ENCODE peak calls at places on chromosomes 4 and X, in four cellular contexts. One of them, this sample, is unnamed.
A peak's percentile ranks its signal among the peaks of the same experiment; 100 is the strongest.

GRCh38 chr4:40305329-40306193 is 29.6 kb upstream of the CHRNA9 start:
- DNase-seq in endothelial cell: no peak
- DNase-seq in psoas muscle: no peak
- DNase-seq in tibial artery: peak; percentile 20
- DNase-seq in this sample: no peak

GRCh38 chr4:146490106-146490505 is 31.6 kb downstream of the SLC10A7 start:
- DNase-seq in endothelial cell: no peak
- DNase-seq in psoas muscle: no peak
- DNase-seq in tibial artery: no peak
- DNase-seq in this sample: no peak

GRCh38 chrX:140141444-140142029 is 176.2 kb upstream of the CXorf66 start:
- DNase-seq in endothelial cell: peak; percentile 51
- DNase-seq in psoas muscle: no peak
- DNase-seq in tibial artery: no peak
- DNase-seq in this sample: peak; percentile 23

GRCh38 chrX:19019996-19020395 is 36.1 kb upstream of the PHKA2 start:
- DNase-seq in endothelial cell: no peak
- DNase-seq in psoas muscle: no peak
- DNase-seq in tibial artery: no peak
- DNase-seq in this sample: no peak

GRCh38 chr4:168893807-168894206 is 116.2 kb downstream of the CBR4 start:
- DNase-seq in endothelial cell: no peak
- DNase-seq in psoas muscle: no peak
- DNase-seq in tibial artery: no peak
- DNase-seq in this sample: no peak

GRCh38 chrX:56726609-56727008 is 2.4 kb upstream of the NBDY start:
- DNase-seq in endothelial cell: no peak
- DNase-seq in psoas muscle: no peak
- DNase-seq in tibial artery: no peak
- DNase-seq in this sample: no peak

GRCh38 chr4:61299316-61299715 is 99.2 kb downstream of the ADGRL3 start:
- DNase-seq in endothelial cell: no peak
- DNase-seq in psoas muscle: no peak
- DNase-seq in tibial artery: no peak
- DNase-seq in this sample: no peak

GRCh38 chrX:43064096-43064495 is 286.1 kb upstream of the PPP1R2C start:
- DNase-seq in endothelial cell: no peak
- DNase-seq in psoas muscle: no peak
- DNase-seq in tibial artery: no peak
- DNase-seq in this sample: no peak

GRCh38 chrX:118823263-118824172 is at the start of gene ZCCHC12:
- DNase-seq in endothelial cell: peak; percentile 60
- DNase-seq in psoas muscle: peak; percentile 47
- DNase-seq in tibial artery: no peak
- DNase-seq in this sample: peak; percentile 79

GRCh38 chrX:36867143-36867542 is 141.0 kb upstream of the FAM47C start:
- DNase-seq in endothelial cell: peak; percentile 4
- DNase-seq in psoas muscle: no peak
- DNase-seq in tibial artery: no peak
- DNase-seq in this sample: no peak

GRCh38 chr4:152029631-152030030 is 268.8 kb upstream of the GATB start:
- DNase-seq in endothelial cell: no peak
- DNase-seq in psoas muscle: no peak
- DNase-seq in tibial artery: no peak
- DNase-seq in this sample: no peak

GRCh38 chr4:185128272-185129119 is 14.6 kb upstream of the SLC25A4 start:
- DNase-seq in endothelial cell: peak; percentile 36
- DNase-seq in psoas muscle: peak; percentile 26
- DNase-seq in tibial artery: no peak
- DNase-seq in this sample: peak; percentile 52

GRCh38 chr4:74635074-74635473 is 159.2 kb downstream of the BTC start:
- DNase-seq in endothelial cell: no peak
- DNase-seq in psoas muscle: no peak
- DNase-seq in tibial artery: no peak
- DNase-seq in this sample: no peak

GRCh38 chrX:77275392-77275791 is 171.8 kb upstream of the FGF16 start:
- DNase-seq in endothelial cell: no peak
- DNase-seq in psoas muscle: no peak
- DNase-seq in tibial artery: no peak
- DNase-seq in this sample: no peak

GRCh38 chrX:117138070-117138469 is 675.3 kb upstream of the CT83 start:
- DNase-seq in endothelial cell: no peak
- DNase-seq in psoas muscle: no peak
- DNase-seq in tibial artery: no peak
- DNase-seq in this sample: no peak

GRCh38 chr4:110753461-110753860 is 130.6 kb upstream of the PITX2 start:
- DNase-seq in endothelial cell: no peak
- DNase-seq in psoas muscle: no peak
- DNase-seq in tibial artery: no peak
- DNase-seq in this sample: no peak

GRCh38 chrX:3371163-3371562 is 24.7 kb upstream of the MXRA5 start:
- DNase-seq in endothelial cell: no peak
- DNase-seq in psoas muscle: no peak
- DNase-seq in tibial artery: no peak
- DNase-seq in this sample: no peak

GRCh38 chrX:1355131-1355799 is 18.7 kb downstream of the IL3RA start:
- DNase-seq in endothelial cell: peak; percentile 18
- DNase-seq in psoas muscle: no peak
- DNase-seq in tibial artery: no peak
- DNase-seq in this sample: peak; percentile 28

GRCh38 chrX:113305496-113305895 is 464.9 kb upstream of the AMOT start:
- DNase-seq in endothelial cell: no peak
- DNase-seq in psoas muscle: no peak
- DNase-seq in tibial artery: no peak
- DNase-seq in this sample: no peak

GRCh38 chrX:149512225-149512885 is 7.2 kb upstream of the IDS start:
- DNase-seq in endothelial cell: peak; percentile 56
- DNase-seq in psoas muscle: peak; percentile 25
- DNase-seq in tibial artery: no peak
- DNase-seq in this sample: peak; percentile 51

GRCh38 chr4:151841107-151841506 is 80.3 kb upstream of the GATB start:
- DNase-seq in endothelial cell: no peak
- DNase-seq in psoas muscle: no peak
- DNase-seq in tibial artery: no peak
- DNase-seq in this sample: no peak

GRCh38 chr4:68152411-68152810 is 22.7 kb upstream of the TMPRSS11F start:
- DNase-seq in endothelial cell: no peak
- DNase-seq in psoas muscle: no peak
- DNase-seq in tibial artery: no peak
- DNase-seq in this sample: no peak

GRCh38 chrX:75746891-75747639 is 38.0 kb downstream of the MAGEE2 start:
- DNase-seq in endothelial cell: peak; percentile 37
- DNase-seq in psoas muscle: peak; percentile 19
- DNase-seq in tibial artery: no peak
- DNase-seq in this sample: peak; percentile 64

GRCh38 chr4:83852085-83852451 is 316.2 kb downstream of the GPAT3 start:
- DNase-seq in endothelial cell: no peak
- DNase-seq in psoas muscle: no peak
- DNase-seq in tibial artery: no peak
- DNase-seq in this sample: no peak

GRCh38 chr4:82989567-82990429 is 20.8 kb downstream of the LIN54 start:
- DNase-seq in endothelial cell: no peak
- DNase-seq in psoas muscle: no peak
- DNase-seq in tibial artery: no peak
- DNase-seq in this sample: no peak

GRCh38 chr4:38185406-38185805 is 225.2 kb downstream of the PTTG2 start:
- DNase-seq in endothelial cell: no peak
- DNase-seq in psoas muscle: no peak
- DNase-seq in tibial artery: no peak
- DNase-seq in this sample: no peak

GRCh38 chr4:74874785-74875367 is 58.0 kb upstream of the PARM1 start:
- DNase-seq in endothelial cell: peak; percentile 23
- DNase-seq in psoas muscle: no peak
- DNase-seq in tibial artery: no peak
- DNase-seq in this sample: no peak

GRCh38 chrX:24306430-24306829 is 7.4 kb downstream of the SUPT20HL2 start:
- DNase-seq in endothelial cell: no peak
- DNase-seq in psoas muscle: no peak
- DNase-seq in tibial artery: no peak
- DNase-seq in this sample: no peak

GRCh38 chrX:13716905-13717304 is 17.5 kb downstream of the TRAPPC2 start:
- DNase-seq in endothelial cell: no peak
- DNase-seq in psoas muscle: no peak
- DNase-seq in tibial artery: no peak
- DNase-seq in this sample: no peak

GRCh38 chr4:117429506-117429905 is 344.1 kb upstream of the TRAM1L1 start:
- DNase-seq in endothelial cell: no peak
- DNase-seq in psoas muscle: no peak
- DNase-seq in tibial artery: no peak
- DNase-seq in this sample: no peak

GRCh38 chrX:153866302-153867019 is 19.5 kb downstream of the L1CAM start:
- DNase-seq in endothelial cell: no peak
- DNase-seq in psoas muscle: no peak
- DNase-seq in tibial artery: no peak
- DNase-seq in this sample: no peak

GRCh38 chr4:19358015-19358414 is 893.7 kb upstream of the SLIT2 start:
- DNase-seq in endothelial cell: no peak
- DNase-seq in psoas muscle: no peak
- DNase-seq in tibial artery: no peak
- DNase-seq in this sample: no peak

GRCh38 chr4:145148980-145149379 is 31.4 kb downstream of the OTUD4 start:
- DNase-seq in endothelial cell: no peak
- DNase-seq in psoas muscle: no peak
- DNase-seq in tibial artery: no peak
- DNase-seq in this sample: no peak
- TF ChIP-seq CTCF in endothelial cell: peak; percentile 2
- TF ChIP-seq CTCF in psoas muscle: no peak
- TF ChIP-seq CTCF in tibial artery: no peak
- TF ChIP-seq CTCF in this sample: no peak

GRCh38 chrX:119852410-119853353 is at the start of gene UPF3B:
- DNase-seq in endothelial cell: peak; percentile 85
- DNase-seq in psoas muscle: peak; percentile 95
- DNase-seq in tibial artery: peak; percentile 98
- DNase-seq in this sample: peak; percentile 92
- TF ChIP-seq CTCF in endothelial cell: no peak
- TF ChIP-seq CTCF in psoas muscle: no peak
- TF ChIP-seq CTCF in tibial artery: no peak
- TF ChIP-seq CTCF in this sample: no peak

GRCh38 chr4:97720869-97721432 is 422.3 kb downstream of the STPG2 start:
- DNase-seq in endothelial cell: no peak
- DNase-seq in psoas muscle: no peak
- DNase-seq in tibial artery: no peak
- DNase-seq in this sample: no peak
- TF ChIP-seq CTCF in endothelial cell: peak; percentile 17
- TF ChIP-seq CTCF in psoas muscle: peak; percentile 24
- TF ChIP-seq CTCF in tibial artery: no peak
- TF ChIP-seq CTCF in this sample: peak; percentile 48

GRCh38 chr4:7066493-7066892 is 1.4 kb downstream of the GRPEL1 start:
- DNase-seq in endothelial cell: no peak
- DNase-seq in psoas muscle: no peak
- DNase-seq in tibial artery: peak; percentile 25
- DNase-seq in this sample: no peak

GRCh38 chr4:7067147-7067522 is 729 bp downstream of the GRPEL1 start:
- DNase-seq in endothelial cell: no peak
- DNase-seq in psoas muscle: peak; percentile 69
- DNase-seq in tibial artery: peak; percentile 75
- DNase-seq in this sample: no peak

GRCh38 chr4:7068279-7068842 is 497 bp upstream of the GRPEL1 start:
- DNase-seq in endothelial cell: peak; percentile 99
- DNase-seq in psoas muscle: no peak
- DNase-seq in tibial artery: no peak
- DNase-seq in this sample: peak; percentile 100

GRCh38 chr4:7068883-7069282 is 1.0 kb upstream of the GRPEL1 start:
- DNase-seq in endothelial cell: no peak
- DNase-seq in psoas muscle: no peak
- DNase-seq in tibial artery: peak; percentile 62
- DNase-seq in this sample: no peak

GRCh38 chr4:7067523-7068278 is at the start of gene GRPEL1:
- DNase-seq in endothelial cell: peak; percentile 32
- DNase-seq in psoas muscle: peak; percentile 100
- DNase-seq in tibial artery: peak; percentile 100
- DNase-seq in this sample: no peak
- TF ChIP-seq CTCF in endothelial cell: no peak
- TF ChIP-seq CTCF in psoas muscle: no peak
- TF ChIP-seq CTCF in tibial artery: no peak
- TF ChIP-seq CTCF in this sample: no peak

GRCh38 chrX:39935414-39936064 is 162.2 kb downstream of the BCOR start:
- DNase-seq in endothelial cell: no peak
- DNase-seq in psoas muscle: no peak
- DNase-seq in tibial artery: no peak
- DNase-seq in this sample: no peak
- TF ChIP-seq CTCF in endothelial cell: no peak
- TF ChIP-seq CTCF in psoas muscle: no peak
- TF ChIP-seq CTCF in tibial artery: no peak
- TF ChIP-seq CTCF in this sample: no peak

GRCh38 chr4:3329887-3330286 is 37.1 kb downstream of the RGS12 start:
- DNase-seq in endothelial cell: no peak
- DNase-seq in psoas muscle: no peak
- DNase-seq in tibial artery: no peak
- DNase-seq in this sample: no peak
- TF ChIP-seq CTCF in endothelial cell: no peak
- TF ChIP-seq CTCF in psoas muscle: no peak
- TF ChIP-seq CTCF in tibial artery: no peak
- TF ChIP-seq CTCF in this sample: no peak

GRCh38 chrX:133639726-133640125 is 224.4 kb upstream of the GPC4 start:
- DNase-seq in endothelial cell: no peak
- DNase-seq in psoas muscle: no peak
- DNase-seq in tibial artery: no peak
- DNase-seq in this sample: no peak

GRCh38 chrX:133634416-133634815 is 219.1 kb upstream of the GPC4 start:
- DNase-seq in endothelial cell: no peak
- DNase-seq in psoas muscle: no peak
- DNase-seq in tibial artery: no peak
- DNase-seq in this sample: no peak

GRCh38 chrX:133637765-133638164 is 222.5 kb upstream of the GPC4 start:
- DNase-seq in endothelial cell: no peak
- DNase-seq in psoas muscle: no peak
- DNase-seq in tibial artery: no peak
- DNase-seq in this sample: no peak

GRCh38 chrX:133640161-133641015 is 225.1 kb upstream of the GPC4 start:
- DNase-seq in endothelial cell: no peak
- DNase-seq in psoas muscle: no peak
- DNase-seq in tibial artery: no peak
- DNase-seq in this sample: no peak

DNA sequence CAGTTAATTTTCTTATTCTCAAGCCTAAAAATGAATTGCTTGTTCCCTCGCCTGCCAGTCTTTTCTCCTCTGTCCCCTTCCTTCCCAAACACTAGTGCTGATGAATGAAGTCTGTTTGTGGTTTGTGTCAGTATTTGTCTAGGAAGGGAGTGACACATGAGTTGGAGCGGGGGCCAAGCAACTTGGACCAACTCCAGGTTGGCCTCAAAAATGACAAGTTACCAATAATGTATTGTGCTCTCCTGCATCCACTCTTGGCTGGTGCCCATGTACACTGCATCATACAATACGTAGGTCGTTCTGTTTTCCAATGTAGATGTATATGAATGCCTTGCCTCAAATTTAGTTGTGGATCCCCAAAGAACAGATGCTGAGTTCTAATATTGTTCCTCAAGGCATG is 223.0 kb upstream of the GPC4 start:
- DNase-seq in endothelial cell: no peak
- DNase-seq in psoas muscle: no peak
- DNase-seq in tibial artery: no peak
- DNase-seq in this sample: no peak
- TF ChIP-seq CTCF in endothelial cell: no peak
- TF ChIP-seq CTCF in psoas muscle: no peak
- TF ChIP-seq CTCF in tibial artery: no peak
- TF ChIP-seq CTCF in this sample: no peak

GRCh38 chr4:107935246-107935645 is 3.9 kb downstream of the CYP2U1 start:
- DNase-seq in endothelial cell: no peak
- DNase-seq in psoas muscle: no peak
- DNase-seq in tibial artery: no peak
- DNase-seq in this sample: no peak
- TF ChIP-seq CTCF in endothelial cell: no peak
- TF ChIP-seq CTCF in psoas muscle: no peak
- TF ChIP-seq CTCF in tibial artery: no peak
- TF ChIP-seq CTCF in this sample: no peak